ENCODE peak calls at places on chromosomes 7 and 10, in seven cellular contexts. L is stimulated activated CD4-positive, alpha-beta T cell treated with anti-CD3 and anti-CD28 coated beads, Interleukin-1b, Interleukin-23, amount 100 ng/mL, for 1 hour; X is T-helper 2 cell; T is activated CD4-positive, alpha-beta T cell treated with anti-CD3 and anti-CD28 coated beads, Interleukin-2, amount 50 U/mL, for 24 hours; D is T-helper 9 cell; P is NCI-H1105; Z is HEK293T. R is an unnamed sample.

GRCh38 chr7:57423768-57424167 is 26.2 kb upstream of the ZNF716 start:
- DNase-seq in L (no peak), X (no peak), T (no peak), D (no peak), P (no peak), Z (no peak), R (no peak)

GRCh38 chr10:101287183-101287830 is 58.0 kb upstream of the LBX1 start:
- DNase-seq in L (no peak), X (no peak), T (no peak), D (no peak), P (no peak), Z (no peak), R (no peak)

GRCh38 chr10:93652857-93653256 is 40.5 kb downstream of the PDE6C start:
- DNase-seq in L (no peak), X (no peak), T (no peak), D (no peak), P (no peak), Z (no peak), R (no peak)

GRCh38 chr7:68700414-68700813 is 897.9 kb upstream of the AUTS2 start:
- DNase-seq in L (no peak), X (no peak), T (no peak), D (no peak), P (no peak), Z (no peak), R (no peak)

GRCh38 chr7:157518514-157519175 is 181.8 kb downstream of the DNAJB6 start:
- DNase-seq in L (no peak), X (no peak), T (no peak), D (no peak), P (no peak), Z (no peak), R (no peak)

GRCh38 chr10:14982744-14983143 is 23.6 kb downstream of the MEIG1 start:
- DNase-seq in L (no peak), X (no peak), T (no peak), D (no peak), P (no peak), Z (no peak), R (no peak)

GRCh38 chr10:110802551-110803238 is 69.0 kb upstream of the PDCD4 start:
- DNase-seq in L (no peak), X (no peak), T (no peak), D (peak), P (peak), Z (peak), R (peak)

GRCh38 chr7:100369105-100369504 is 4.2 kb upstream of the PILRA start:
- DNase-seq in L (no peak), X (no peak), T (no peak), D (no peak), P (no peak), Z (no peak), R (no peak)

GRCh38 chr7:5701085-5701914 is 80.2 kb downstream of the RNF216 start:
- DNase-seq in L (peak), X (no peak), T (peak), D (peak), P (no peak), Z (no peak), R (peak)

GRCh38 chr7:95725170-95725569 is 47.2 kb upstream of the DYNC1I1 start:
- DNase-seq in L (no peak), X (no peak), T (no peak), D (no peak), P (peak), Z (no peak), R (no peak)

GRCh38 chr7:116886550-116887156 is 24.3 kb downstream of the CAPZA2 start:
- DNase-seq in L (no peak), X (no peak), T (no peak), D (no peak), P (no peak), Z (no peak), R (no peak)

GRCh38 chr10:45151467-45152214 is 150.9 kb downstream of the ZNF22 start:
- DNase-seq in L (no peak), X (no peak), T (no peak), D (no peak), P (no peak), Z (no peak), R (no peak)

GRCh38 chr7:15751191-15751701 is 64.8 kb upstream of the MEOX2 start:
- DNase-seq in L (no peak), X (no peak), T (no peak), D (no peak), P (no peak), Z (no peak), R (no peak)

GRCh38 chr7:78151229-78151628 is 352.7 kb downstream of the PHTF2 start:
- DNase-seq in L (no peak), X (no peak), T (no peak), D (no peak), P (peak), Z (no peak), R (no peak)

GRCh38 chr7:55468495-55468894 is 103.4 kb downstream of the LANCL2 start:
- DNase-seq in L (no peak), X (no peak), T (no peak), D (no peak), P (no peak), Z (no peak), R (no peak)

GRCh38 chr7:24406818-24407226 is 122.8 kb downstream of the NPY start:
- DNase-seq in L (no peak), X (no peak), T (no peak), D (no peak), P (no peak), Z (no peak), R (no peak)

GRCh38 chr10:61898435-61898778 is 3.1 kb upstream of the ARID5B start:
- DNase-seq in L (no peak), X (no peak), T (no peak), D (no peak), P (no peak), Z (no peak), R (no peak)

GRCh38 chr10:44253769-44254462 is 131.0 kb downstream of the CXCL12 start:
- DNase-seq in L (no peak), X (no peak), T (no peak), D (no peak), P (no peak), Z (no peak), R (no peak)

R was measured in activated naive CD4-positive, alpha-beta T cell treated with anti-CD3 and anti-CD28 coated beads for 36 hours.